ENCODE peak calls at places on chromosomes 2 and 18, in four cellular contexts. G is HEK293T; Q is activated CD4-positive, alpha-beta T cell treated with anti-CD3 and anti-CD28 coated beads, Interleukin-2, amount 10 ng/mL, durations not matched to agents 7 days and 5 days; H is EH. V is an unnamed sample.

GRCh38 chr2:36561223-36561944 is 36.6 kb downstream of the FEZ2 start:
- DNase-seq in H (peak), G (no peak), Q (no peak), V (no peak)

GRCh38 chr2:153477641-153478288 is 797 bp downstream of the RPRM start:
- DNase-seq in G (peak), Q (no peak), H (no peak), V (peak)

GRCh38 chr2:173589604-173590277 is 235.1 kb downstream of the CDCA7 start:
- DNase-seq in G (no peak), H (no peak), Q (no peak), V (no peak)

GRCh38 chr18:58307441-58307840 is 263.4 kb downstream of the NEDD4L start:
- DNase-seq in Q (no peak), H (peak), G (no peak), V (no peak)

GRCh38 chr18:48781041-48781989 is 169.4 kb downstream of the SMAD7 start:
- DNase-seq in H (peak), G (peak), Q (no peak), V (peak)

GRCh38 chr2:120204022-120204405 is 19.2 kb downstream of the TMEM185B start:
- DNase-seq in Q (no peak), H (no peak), G (peak), V (no peak)

GRCh38 chr2:169673921-169674320 is 20.3 kb downstream of the CFAP210 start:
- DNase-seq in Q (no peak), G (no peak), H (no peak), V (no peak)

GRCh38 chr2:124187948-124188347 is 162.9 kb downstream of the CNTNAP5 start:
- DNase-seq in Q (no peak), G (no peak), H (no peak), V (no peak)

GRCh38 chr2:47639469-47639868 is 143.5 kb upstream of the MSH6 start:
- DNase-seq in H (peak), G (no peak), Q (no peak), V (no peak)

GRCh38 chr2:234564719-234565118 is 67.8 kb upstream of the ARL4C start:
- DNase-seq in Q (no peak), H (peak), G (no peak), V (peak)

GRCh38 chr2:77818186-77818585 is 296.0 kb upstream of the LRRTM4 start:
- DNase-seq in H (no peak), Q (no peak), G (no peak), V (no peak)

GRCh38 chr18:51340332-51340731 is 142.9 kb upstream of the MEX3C start:
- DNase-seq in H (no peak), G (no peak), Q (no peak), V (no peak)

GRCh38 chr2:70785137-70785911 is 5.1 kb downstream of the FIGLA start:
- DNase-seq in Q (peak), G (peak), H (peak), V (peak)

GRCh38 chr2:201926071-201926470 is 107.6 kb upstream of the FZD7 start:
- DNase-seq in H (peak), Q (no peak), G (no peak), V (no peak)

GRCh38 chr2:223101340-223102039 is 49.5 kb downstream of the KCNE4 start:
- DNase-seq in Q (no peak), H (peak), G (peak), V (peak)

GRCh38 chr2:35931626-35932025 is 424.0 kb upstream of the CRIM1 start:
- DNase-seq in Q (no peak), H (no peak), G (no peak), V (no peak)

GRCh38 chr2:239539083-239539775 is 138.4 kb upstream of the HDAC4 start:
- DNase-seq in H (no peak), G (no peak), Q (no peak), V (no peak)

GRCh38 chr2:101725515-101726192 is 28.1 kb downstream of the MAP4K4 start:
- DNase-seq in Q (no peak), G (no peak), H (no peak), V (no peak)

GRCh38 chr2:94923196-94923595 is 52.0 kb downstream of the TEKT4 start:
- DNase-seq in G (no peak), Q (no peak), H (peak), V (no peak)

GRCh38 chr2:136381722-136382633 is 264.0 kb upstream of the CXCR4 start:
- DNase-seq in Q (peak), H (no peak), G (no peak), V (no peak)

GRCh38 chr2:102717308-102718018 is 44.4 kb upstream of the TMEM182 start:
- DNase-seq in H (peak), G (no peak), Q (no peak), V (no peak)

GRCh38 chr2:170013802-170014551 is 164.0 kb upstream of the MYO3B start:
- DNase-seq in G (peak), Q (no peak), H (no peak), V (peak)

GRCh38 chr18:48445540-48445939 is 36.4 kb upstream of the ZBTB7C start:
- DNase-seq in Q (peak), G (peak), H (peak), V (peak)

GRCh38 chr2:140990416-140990815 is 1140.4 kb downstream of the LRP1B start:
- DNase-seq in Q (no peak), H (peak), G (no peak), V (no peak)

GRCh38 chr2:223076573-223076972 is 24.6 kb downstream of the KCNE4 start:
- DNase-seq in H (peak), G (no peak), Q (no peak), V (no peak)

GRCh38 chr2:205700331-205701132 is 18.2 kb downstream of the NRP2 start:
- DNase-seq in Q (no peak), H (peak), G (no peak), V (no peak)

GRCh38 chr2:182666674-182667320 is 49.3 kb upstream of the DNAJC10 start:
- DNase-seq in G (peak), Q (peak), H (peak), V (peak)

GRCh38 chr2:38825956-38826355 is 47.9 kb downstream of the GEMIN6 start:
- DNase-seq in H (no peak), G (no peak), Q (no peak), V (no peak)

GRCh38 chr2:237405006-237405559 is 8.9 kb downstream of the COL6A3 start:
- DNase-seq in Q (no peak), H (peak), G (no peak), V (no peak)